ENCODE peak calls at places on chromosomes 12 and 14, in eight cellular contexts. One of them, this sample, is unnamed.

GRCh38 chr12:4824415-4824814 is 85.3 kb upstream of the KCNA1 start:
- DNase-seq in hepatocyte: peak; percentile 18
- DNase-seq in esophagus squamous epithelium: no peak
- DNase-seq in pancreas: no peak
- DNase-seq in left ventricle myocardium inferior: no peak
- DNase-seq in fibroblast of the aortic adventitia: peak; percentile 56
- DNase-seq in lower lobe of right lung: no peak
- DNase-seq in aorta: no peak
- DNase-seq in this sample: no peak

GRCh38 chr12:113302925-113303640 is 31.8 kb downstream of the SLC8B1 start:
- DNase-seq in hepatocyte: no peak
- DNase-seq in esophagus squamous epithelium: no peak
- DNase-seq in pancreas: no peak
- DNase-seq in left ventricle myocardium inferior: no peak
- DNase-seq in fibroblast of the aortic adventitia: no peak
- DNase-seq in lower lobe of right lung: no peak
- DNase-seq in aorta: no peak
- DNase-seq in this sample: peak; percentile 36

GRCh38 chr12:587132-587531 is 76.1 kb downstream of the NINJ2 start:
- DNase-seq in hepatocyte: no peak
- DNase-seq in esophagus squamous epithelium: no peak
- DNase-seq in pancreas: no peak
- DNase-seq in left ventricle myocardium inferior: no peak
- DNase-seq in fibroblast of the aortic adventitia: no peak
- DNase-seq in lower lobe of right lung: no peak
- DNase-seq in aorta: peak; percentile 57
- DNase-seq in this sample: no peak

GRCh38 chr12:53102883-53103807 is at the start of gene SOAT2:
- DNase-seq in hepatocyte: peak; percentile 75
- DNase-seq in esophagus squamous epithelium: no peak
- DNase-seq in pancreas: no peak
- DNase-seq in left ventricle myocardium inferior: no peak
- DNase-seq in fibroblast of the aortic adventitia: no peak
- DNase-seq in lower lobe of right lung: no peak
- DNase-seq in aorta: peak; percentile 75
- DNase-seq in this sample: no peak

GRCh38 chr12:129186952-129187351 is 333.7 kb downstream of the GLT1D1 start:
- DNase-seq in hepatocyte: no peak
- DNase-seq in esophagus squamous epithelium: no peak
- DNase-seq in pancreas: no peak
- DNase-seq in left ventricle myocardium inferior: no peak
- DNase-seq in fibroblast of the aortic adventitia: no peak
- DNase-seq in lower lobe of right lung: no peak
- DNase-seq in aorta: no peak
- DNase-seq in this sample: no peak

GRCh38 chr14:77469539-77469938 is 11.6 kb downstream of the AHSA1 start:
- DNase-seq in hepatocyte: no peak
- DNase-seq in esophagus squamous epithelium: no peak
- DNase-seq in pancreas: no peak
- DNase-seq in left ventricle myocardium inferior: no peak
- DNase-seq in fibroblast of the aortic adventitia: no peak
- DNase-seq in lower lobe of right lung: no peak
- DNase-seq in aorta: no peak
- DNase-seq in this sample: no peak

GRCh38 chr12:84413656-84414055 is 498.9 kb downstream of the SLC6A15 start:
- DNase-seq in hepatocyte: no peak
- DNase-seq in esophagus squamous epithelium: no peak
- DNase-seq in pancreas: no peak
- DNase-seq in left ventricle myocardium inferior: no peak
- DNase-seq in fibroblast of the aortic adventitia: no peak
- DNase-seq in lower lobe of right lung: no peak
- DNase-seq in aorta: no peak
- DNase-seq in this sample: no peak

GRCh38 chr12:107775093-107775721 is 703 bp downstream of the ASCL4 start:
- DNase-seq in hepatocyte: peak; percentile 14
- DNase-seq in esophagus squamous epithelium: no peak
- DNase-seq in pancreas: peak; percentile 58
- DNase-seq in left ventricle myocardium inferior: no peak
- DNase-seq in fibroblast of the aortic adventitia: no peak
- DNase-seq in lower lobe of right lung: no peak
- DNase-seq in aorta: no peak
- DNase-seq in this sample: no peak

GRCh38 chr14:21098134-21098891 is at the start of gene ZNF219:
- DNase-seq in hepatocyte: peak; percentile 75
- DNase-seq in esophagus squamous epithelium: no peak
- DNase-seq in pancreas: peak; percentile 75
- DNase-seq in left ventricle myocardium inferior: peak; percentile 74
- DNase-seq in fibroblast of the aortic adventitia: peak; percentile 50
- DNase-seq in lower lobe of right lung: peak; percentile 65
- DNase-seq in aorta: peak; percentile 87
- DNase-seq in this sample: no peak

GRCh38 chr12:94057262-94058151 is 90.9 kb upstream of the PLXNC1 start:
- DNase-seq in hepatocyte: no peak
- DNase-seq in esophagus squamous epithelium: no peak
- DNase-seq in pancreas: no peak
- DNase-seq in left ventricle myocardium inferior: no peak
- DNase-seq in fibroblast of the aortic adventitia: peak; percentile 49
- DNase-seq in lower lobe of right lung: no peak
- DNase-seq in aorta: no peak
- DNase-seq in this sample: no peak

GRCh38 chr14:73460691-73461127 is 2.4 kb upstream of the NUMB start:
- DNase-seq in hepatocyte: no peak
- DNase-seq in esophagus squamous epithelium: no peak
- DNase-seq in pancreas: no peak
- DNase-seq in left ventricle myocardium inferior: no peak
- DNase-seq in fibroblast of the aortic adventitia: peak; percentile 81
- DNase-seq in lower lobe of right lung: no peak
- DNase-seq in aorta: no peak
- DNase-seq in this sample: no peak

GRCh38 chr12:18700254-18700653 is 37.6 kb downstream of the PLCZ1 start:
- DNase-seq in hepatocyte: peak; percentile 20
- DNase-seq in esophagus squamous epithelium: no peak
- DNase-seq in pancreas: no peak
- DNase-seq in left ventricle myocardium inferior: no peak
- DNase-seq in fibroblast of the aortic adventitia: peak; percentile 99
- DNase-seq in lower lobe of right lung: no peak
- DNase-seq in aorta: no peak
- DNase-seq in this sample: no peak

GRCh38 chr14:72560331-72560730 is 333.6 kb downstream of the DPF3 start:
- DNase-seq in hepatocyte: no peak
- DNase-seq in esophagus squamous epithelium: no peak
- DNase-seq in pancreas: no peak
- DNase-seq in left ventricle myocardium inferior: no peak
- DNase-seq in fibroblast of the aortic adventitia: no peak
- DNase-seq in lower lobe of right lung: no peak
- DNase-seq in aorta: no peak
- DNase-seq in this sample: no peak

GRCh38 chr12:70540996-70541395 is 96.2 kb downstream of the PTPRB start:
- DNase-seq in hepatocyte: no peak
- DNase-seq in esophagus squamous epithelium: no peak
- DNase-seq in pancreas: no peak
- DNase-seq in left ventricle myocardium inferior: no peak
- DNase-seq in fibroblast of the aortic adventitia: no peak
- DNase-seq in lower lobe of right lung: no peak
- DNase-seq in aorta: no peak
- DNase-seq in this sample: no peak

GRCh38 chr12:58387199-58387598 is 445.8 kb downstream of the ATP23 start:
- DNase-seq in hepatocyte: no peak
- DNase-seq in esophagus squamous epithelium: no peak
- DNase-seq in pancreas: no peak
- DNase-seq in left ventricle myocardium inferior: no peak
- DNase-seq in fibroblast of the aortic adventitia: peak; percentile 24
- DNase-seq in lower lobe of right lung: no peak
- DNase-seq in aorta: no peak
- DNase-seq in this sample: no peak

GRCh38 chr12:50201987-50202521 is 34.9 kb upstream of the CERS5 start:
- DNase-seq in hepatocyte: peak; percentile 62
- DNase-seq in esophagus squamous epithelium: no peak
- DNase-seq in pancreas: no peak
- DNase-seq in left ventricle myocardium inferior: no peak
- DNase-seq in fibroblast of the aortic adventitia: peak; percentile 73
- DNase-seq in lower lobe of right lung: no peak
- DNase-seq in aorta: no peak
- DNase-seq in this sample: peak; percentile 92

GRCh38 chr14:103863245-103863644 is 15.9 kb upstream of the PPP1R13B start:
- DNase-seq in hepatocyte: no peak
- DNase-seq in esophagus squamous epithelium: no peak
- DNase-seq in pancreas: peak; percentile 6
- DNase-seq in left ventricle myocardium inferior: no peak
- DNase-seq in fibroblast of the aortic adventitia: no peak
- DNase-seq in lower lobe of right lung: peak; percentile 9
- DNase-seq in aorta: peak; percentile 6
- DNase-seq in this sample: no peak

GRCh38 chr14:103859416-103860202 is 12.2 kb upstream of the PPP1R13B start:
- DNase-seq in hepatocyte: no peak
- DNase-seq in esophagus squamous epithelium: no peak
- DNase-seq in pancreas: peak; percentile 39
- DNase-seq in left ventricle myocardium inferior: no peak
- DNase-seq in fibroblast of the aortic adventitia: no peak
- DNase-seq in lower lobe of right lung: peak; percentile 27
- DNase-seq in aorta: peak; percentile 54
- DNase-seq in this sample: no peak

GRCh38 chr14:103858063-103858820 is 10.9 kb upstream of the PPP1R13B start:
- DNase-seq in hepatocyte: no peak
- DNase-seq in esophagus squamous epithelium: no peak
- DNase-seq in pancreas: peak; percentile 53
- DNase-seq in left ventricle myocardium inferior: no peak
- DNase-seq in fibroblast of the aortic adventitia: no peak
- DNase-seq in lower lobe of right lung: peak; percentile 38
- DNase-seq in aorta: peak; percentile 51
- DNase-seq in this sample: no peak

GRCh38 chr14:103861413-103862392 is 14.3 kb upstream of the PPP1R13B start:
- DNase-seq in hepatocyte: no peak
- DNase-seq in esophagus squamous epithelium: no peak
- DNase-seq in pancreas: peak; percentile 42
- DNase-seq in left ventricle myocardium inferior: peak; percentile 68
- DNase-seq in fibroblast of the aortic adventitia: no peak
- DNase-seq in lower lobe of right lung: peak; percentile 27
- DNase-seq in aorta: peak; percentile 63
- DNase-seq in this sample: no peak

GRCh38 chr14:103862393-103862782 is 15.0 kb upstream of the PPP1R13B start:
- DNase-seq in hepatocyte: no peak
- DNase-seq in esophagus squamous epithelium: no peak
- DNase-seq in pancreas: no peak
- DNase-seq in left ventricle myocardium inferior: no peak
- DNase-seq in fibroblast of the aortic adventitia: peak; percentile 59
- DNase-seq in lower lobe of right lung: peak; percentile 32
- DNase-seq in aorta: no peak
- DNase-seq in this sample: no peak
- H3K4me3 ChIP-seq in hepatocyte: no peak overlapping the region
- H3K4me3 ChIP-seq in esophagus squamous epithelium: no peak overlapping the region
- H3K4me3 ChIP-seq in pancreas: no peak overlapping the region
- H3K4me3 ChIP-seq in left ventricle myocardium inferior: no peak overlapping the region
- H3K4me3 ChIP-seq in fibroblast of the aortic adventitia: no peak overlapping the region
- H3K4me3 ChIP-seq in lower lobe of right lung: no peak overlapping the region
- H3K4me3 ChIP-seq in aorta: no peak overlapping the region
- H3K4me3 ChIP-seq in this sample: no peak overlapping the region

DNA sequence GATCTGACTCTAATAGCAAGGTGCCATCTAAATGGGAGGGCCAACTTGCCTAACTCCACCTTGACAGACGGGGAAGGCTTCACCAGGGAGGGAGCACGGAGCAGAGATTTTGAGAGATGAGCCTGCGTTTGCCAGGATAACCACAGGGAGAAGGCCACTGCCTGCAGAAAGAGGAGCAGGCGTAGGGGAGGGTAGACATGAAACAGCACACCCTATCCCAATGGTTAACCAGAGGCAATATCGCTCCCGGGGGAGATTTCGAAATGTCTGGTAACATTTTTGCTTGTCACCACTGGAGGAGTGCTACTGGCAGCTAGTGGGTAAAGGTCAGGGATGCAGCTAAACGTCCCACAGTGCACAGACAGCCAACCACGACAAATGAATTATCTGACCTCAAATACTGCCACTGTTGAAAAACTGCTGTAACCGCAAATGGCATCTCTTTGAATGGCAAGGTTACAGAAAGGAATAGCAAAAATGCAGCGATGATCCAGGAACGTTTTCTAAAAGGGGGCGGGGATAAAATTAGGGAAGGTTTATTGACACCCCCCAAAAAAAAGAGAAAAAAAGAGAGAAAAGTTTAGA is 126.0 kb upstream of the ATF7IP start:
- DNase-seq in hepatocyte: peak; percentile 68
- DNase-seq in esophagus squamous epithelium: no peak
- DNase-seq in pancreas: no peak
- DNase-seq in left ventricle myocardium inferior: no peak
- DNase-seq in fibroblast of the aortic adventitia: peak; percentile 33
- DNase-seq in lower lobe of right lung: no peak
- DNase-seq in aorta: no peak
- DNase-seq in this sample: no peak
- H3K4me3 ChIP-seq in hepatocyte: no peak overlapping the region
- H3K4me3 ChIP-seq in esophagus squamous epithelium: peak overlapping the region; percentile 5
- H3K4me3 ChIP-seq in pancreas: no peak overlapping the region
- H3K4me3 ChIP-seq in left ventricle myocardium inferior: peak overlapping the region; percentile 5
- H3K4me3 ChIP-seq in fibroblast of the aortic adventitia: no peak overlapping the region
- H3K4me3 ChIP-seq in lower lobe of right lung: peak overlapping the region; percentile 24
- H3K4me3 ChIP-seq in aorta: no peak overlapping the region
- H3K4me3 ChIP-seq in this sample: no peak overlapping the region

GRCh38 chr14:103974575-103974974 is 32.2 kb upstream of the RD3L start:
- DNase-seq in hepatocyte: no peak
- DNase-seq in esophagus squamous epithelium: no peak
- DNase-seq in pancreas: no peak
- DNase-seq in left ventricle myocardium inferior: no peak
- DNase-seq in fibroblast of the aortic adventitia: no peak
- DNase-seq in lower lobe of right lung: no peak
- DNase-seq in aorta: no peak
- DNase-seq in this sample: no peak

GRCh38 chr14:103969961-103970360 is 27.6 kb upstream of the RD3L start:
- DNase-seq in hepatocyte: no peak
- DNase-seq in esophagus squamous epithelium: no peak
- DNase-seq in pancreas: no peak
- DNase-seq in left ventricle myocardium inferior: no peak
- DNase-seq in fibroblast of the aortic adventitia: no peak
- DNase-seq in lower lobe of right lung: no peak
- DNase-seq in aorta: no peak
- DNase-seq in this sample: no peak

GRCh38 chr14:103973354-103973753 is 31.0 kb upstream of the RD3L start:
- DNase-seq in hepatocyte: no peak
- DNase-seq in esophagus squamous epithelium: no peak
- DNase-seq in pancreas: no peak
- DNase-seq in left ventricle myocardium inferior: no peak
- DNase-seq in fibroblast of the aortic adventitia: no peak
- DNase-seq in lower lobe of right lung: no peak
- DNase-seq in aorta: no peak
- DNase-seq in this sample: no peak
- H3K4me3 ChIP-seq in hepatocyte: no peak overlapping the region
- H3K4me3 ChIP-seq in esophagus squamous epithelium: no peak overlapping the region
- H3K4me3 ChIP-seq in pancreas: no peak overlapping the region
- H3K4me3 ChIP-seq in left ventricle myocardium inferior: no peak overlapping the region
- H3K4me3 ChIP-seq in fibroblast of the aortic adventitia: no peak overlapping the region
- H3K4me3 ChIP-seq in lower lobe of right lung: no peak overlapping the region
- H3K4me3 ChIP-seq in aorta: no peak overlapping the region
- H3K4me3 ChIP-seq in this sample: no peak overlapping the region

DNA sequence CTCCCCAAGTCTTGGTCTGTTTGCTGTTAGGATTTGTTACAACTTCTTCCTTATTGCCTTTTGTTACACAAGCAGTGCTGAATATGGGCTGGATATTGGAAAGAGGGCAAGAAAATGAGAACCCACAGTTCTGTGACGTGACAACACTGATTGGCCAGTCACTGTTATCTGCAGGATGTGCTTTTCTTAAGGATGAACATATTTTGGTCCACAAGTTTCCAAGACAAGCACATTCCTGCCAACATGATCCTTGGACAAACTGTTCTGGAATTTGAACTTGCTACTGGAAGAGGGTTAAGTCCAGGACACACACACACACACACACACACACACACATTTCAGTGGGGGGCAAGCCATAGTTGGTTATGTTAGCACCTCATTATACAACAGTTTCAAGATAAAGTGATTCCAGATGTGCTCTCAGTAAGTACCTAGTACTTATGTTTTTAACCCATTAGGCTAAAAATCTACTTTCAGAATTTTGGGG is 16.6 kb upstream of the SLC38A2 start:
- DNase-seq in hepatocyte: no peak
- DNase-seq in esophagus squamous epithelium: no peak
- DNase-seq in pancreas: no peak
- DNase-seq in left ventricle myocardium inferior: no peak
- DNase-seq in fibroblast of the aortic adventitia: peak; percentile 100
- DNase-seq in lower lobe of right lung: no peak
- DNase-seq in aorta: no peak
- DNase-seq in this sample: no peak
- H3K4me3 ChIP-seq in hepatocyte: no peak overlapping the region
- H3K4me3 ChIP-seq in esophagus squamous epithelium: no peak overlapping the region
- H3K4me3 ChIP-seq in pancreas: no peak overlapping the region
- H3K4me3 ChIP-seq in left ventricle myocardium inferior: no peak overlapping the region
- H3K4me3 ChIP-seq in fibroblast of the aortic adventitia: no peak overlapping the region
- H3K4me3 ChIP-seq in lower lobe of right lung: no peak overlapping the region
- H3K4me3 ChIP-seq in aorta: no peak overlapping the region
- H3K4me3 ChIP-seq in this sample: no peak overlapping the region

This sample was measured in LNCaP clone FGC.